ENCODE peak calls at places on chromosome 5, in eight cellular contexts. F is IMR-90, L is breast epithelium, M is sigmoid colon, U is tibial nerve, W is HCT116, A is upper lobe of left lung, N is K562. O is an unnamed sample.

GRCh38 chr5:90802695-90803317 is 244.2 kb downstream of the ADGRV1 start:
- DNase-seq in F (peak; percentile 32), L (no peak), M (no peak), U (no peak), W (peak; percentile 27), A (peak; percentile 27), N (peak; percentile 51), O (no peak)

GRCh38 chr5:65327582-65327981 is 154.1 kb downstream of the ADAMTS6 start:
- DNase-seq in F (peak; percentile 77), L (no peak), M (no peak), U (no peak), W (no peak), A (no peak), N (no peak), O (no peak)

GRCh38 chr5:138955672-138956295 is 80.6 kb upstream of the LRRTM2 start:
- DNase-seq in F (no peak), L (no peak), M (peak; percentile 19), U (no peak), W (no peak), A (peak; percentile 7), N (no peak), O (no peak)

GRCh38 chr5:113804264-113804663 is 290.8 kb downstream of the YTHDC2 start:
- DNase-seq in F (peak; percentile 6), L (no peak), M (no peak), U (no peak), W (no peak), A (no peak), N (no peak), O (no peak)

GRCh38 chr5:55851675-55851979 is 470 bp downstream of the IL31RA start:
- DNase-seq in F (no peak), L (no peak), M (no peak), U (no peak), W (no peak), A (no peak), N (no peak), O (no peak)

GRCh38 chr5:150945501-150945900 is 40.7 kb upstream of the ZNF300 start:
- DNase-seq in F (peak; percentile 5), L (no peak), M (no peak), U (no peak), W (no peak), A (no peak), N (no peak), O (no peak)

GRCh38 chr5:178240772-178241171 is 8.2 kb upstream of the PHYKPL start:
- DNase-seq in F (no peak), L (no peak), M (no peak), U (no peak), W (no peak), A (no peak), N (no peak), O (no peak)

GRCh38 chr5:15260347-15261278 is 239.4 kb upstream of the FBXL7 start:
- DNase-seq in F (peak; percentile 3), L (no peak), M (no peak), U (no peak), W (no peak), A (no peak), N (no peak), O (no peak)

GRCh38 chr5:65861830-65862241 is 64.5 kb upstream of the ERBIN start:
- DNase-seq in F (peak; percentile 92), L (peak; percentile 27), M (no peak), U (no peak), W (peak; percentile 61), A (peak; percentile 57), N (no peak), O (no peak)

GRCh38 chr5:149581931-149582768 is 852 bp downstream of the ARHGEF37 start:
- DNase-seq in F (no peak), L (peak; percentile 42), M (no peak), U (no peak), W (no peak), A (no peak), N (no peak), O (no peak)

GRCh38 chr5:112303685-112304084 is 115.4 kb downstream of the EPB41L4A start:
- DNase-seq in F (no peak), L (no peak), M (no peak), U (no peak), W (no peak), A (no peak), N (no peak), O (no peak)

GRCh38 chr5:78591227-78591626 is 57.3 kb downstream of the LHFPL2 start:
- DNase-seq in F (peak; percentile 96), L (no peak), M (no peak), U (no peak), W (peak; percentile 36), A (no peak), N (no peak), O (no peak)

GRCh38 chr5:10885026-10885425 is 124.0 kb upstream of the DAP start:
- DNase-seq in F (peak; percentile 78), L (no peak), M (no peak), U (no peak), W (no peak), A (no peak), N (no peak), O (no peak)

GRCh38 chr5:155616779-155617392 is 603.3 kb downstream of the KIF4B start:
- DNase-seq in F (no peak), L (no peak), M (no peak), U (no peak), W (no peak), A (no peak), N (peak; percentile 15), O (no peak)

GRCh38 chr5:112219000-112219399 is 200.1 kb downstream of the EPB41L4A start:
- DNase-seq in F (no peak), L (no peak), M (no peak), U (no peak), W (no peak), A (no peak), N (no peak), O (no peak)

GRCh38 chr5:175598774-175599173 is 59.1 kb upstream of the HRH2 start:
- DNase-seq in F (no peak), L (no peak), M (no peak), U (no peak), W (no peak), A (no peak), N (no peak), O (peak; percentile 20)

GRCh38 chr5:43389679-43390329 is 22.4 kb downstream of the CCL28 start:
- DNase-seq in F (peak; percentile 90), L (no peak), M (no peak), U (no peak), W (peak; percentile 84), A (peak; percentile 58), N (peak; percentile 92), O (no peak)

GRCh38 chr5:65334077-65334476 is 147.6 kb downstream of the ADAMTS6 start:
- DNase-seq in F (no peak), L (no peak), M (no peak), U (no peak), W (no peak), A (peak; percentile 65), N (no peak), O (peak; percentile 30)

DNA sequence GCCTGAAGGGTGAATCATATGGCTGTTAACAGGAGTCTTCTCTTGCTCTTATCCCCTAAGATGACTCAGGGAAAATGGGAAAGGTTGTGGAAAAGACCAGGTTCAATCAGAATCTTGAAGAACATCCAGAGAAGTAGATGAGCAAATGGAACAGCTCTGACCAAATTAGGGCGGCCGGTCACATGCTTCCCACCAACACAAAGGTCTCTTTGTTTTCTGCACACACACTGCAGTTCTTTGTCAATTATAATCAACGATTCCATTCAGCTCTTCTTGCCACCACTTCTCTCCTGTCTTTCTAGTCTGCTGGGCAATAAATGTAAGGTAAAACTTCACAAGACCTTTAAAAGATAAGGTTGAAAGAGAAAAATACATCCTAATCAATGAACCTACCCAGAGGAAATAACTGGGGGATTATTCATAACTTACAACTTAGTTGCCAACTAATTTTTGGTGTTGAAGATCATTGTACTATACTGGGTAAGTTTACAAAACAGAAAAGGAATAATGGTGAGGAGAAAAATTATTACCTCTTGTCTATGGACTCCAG is 442.0 kb upstream of the PIK3R1 start:
- DNase-seq in F (no peak), L (peak; percentile 72), M (peak; percentile 69), U (peak; percentile 33), W (peak; percentile 50), A (no peak), N (no peak), O (no peak)
- H3K4me1 ChIP-seq in F (no peaks in the 10 kb centered on the region), L (no peaks in the 10 kb centered on the region), M (peaks cover 14% of the 10 kb centered on the region), U (peaks cover 27% of the 10 kb centered on the region), W (peaks cover 15% of the 10 kb centered on the region), A (peaks cover 7% of the 10 kb centered on the region), N (peaks cover 11% of the 10 kb centered on the region), O (peaks cover 4% of the 10 kb centered on the region)

DNA sequence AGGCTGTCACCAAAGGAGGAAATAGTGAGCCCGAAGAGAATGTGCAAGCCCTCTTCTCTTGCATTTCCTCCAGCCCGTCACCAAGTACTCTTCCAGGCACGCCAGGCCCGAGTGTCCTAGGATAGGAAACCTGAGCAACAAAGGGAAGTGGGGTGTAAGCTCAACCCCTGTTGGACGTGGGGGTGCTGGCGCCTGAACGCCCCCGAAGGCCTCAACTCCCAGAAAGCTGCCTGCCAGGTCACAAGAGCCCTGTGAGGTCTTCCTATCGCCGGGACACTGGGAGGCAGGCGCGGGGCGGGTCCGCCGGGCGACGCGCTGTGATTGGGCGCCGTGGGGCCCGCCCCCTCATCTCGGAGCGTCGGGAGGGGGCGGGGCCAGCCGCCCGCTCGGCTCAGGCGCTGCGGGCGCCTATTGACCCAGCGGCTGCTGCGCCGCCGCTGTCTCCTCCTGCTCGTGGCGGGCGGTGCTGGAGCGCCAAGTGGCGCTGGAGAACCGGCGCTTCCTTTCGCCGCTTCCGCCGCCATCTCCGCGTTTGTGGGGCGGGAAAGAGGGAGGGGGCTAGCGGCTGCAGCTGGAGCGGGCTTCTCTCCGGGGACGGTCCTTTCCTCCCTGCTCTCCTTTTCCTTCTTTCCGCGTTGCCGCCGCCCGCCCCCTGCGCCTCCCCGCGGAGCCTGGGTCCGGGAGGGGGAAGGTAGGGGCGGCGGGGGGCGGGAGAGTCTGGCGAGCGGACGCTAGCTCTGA is 558 bp upstream of the MAN2A1 start:
- DNase-seq in F (peak; percentile 84), L (peak; percentile 76), M (peak; percentile 92), U (peak; percentile 74), W (peak; percentile 71), A (peak; percentile 89), N (peak; percentile 94), O (peak; percentile 93)
- TF ChIP-seq POLR2A in F (peak; percentile 71), L (peak; percentile 39), M (peak; percentile 86), U (peak; percentile 92), W (peak; percentile 88), A (peak; percentile 96), N (peak; percentile 91), O (peak; percentile 80)

DNA sequence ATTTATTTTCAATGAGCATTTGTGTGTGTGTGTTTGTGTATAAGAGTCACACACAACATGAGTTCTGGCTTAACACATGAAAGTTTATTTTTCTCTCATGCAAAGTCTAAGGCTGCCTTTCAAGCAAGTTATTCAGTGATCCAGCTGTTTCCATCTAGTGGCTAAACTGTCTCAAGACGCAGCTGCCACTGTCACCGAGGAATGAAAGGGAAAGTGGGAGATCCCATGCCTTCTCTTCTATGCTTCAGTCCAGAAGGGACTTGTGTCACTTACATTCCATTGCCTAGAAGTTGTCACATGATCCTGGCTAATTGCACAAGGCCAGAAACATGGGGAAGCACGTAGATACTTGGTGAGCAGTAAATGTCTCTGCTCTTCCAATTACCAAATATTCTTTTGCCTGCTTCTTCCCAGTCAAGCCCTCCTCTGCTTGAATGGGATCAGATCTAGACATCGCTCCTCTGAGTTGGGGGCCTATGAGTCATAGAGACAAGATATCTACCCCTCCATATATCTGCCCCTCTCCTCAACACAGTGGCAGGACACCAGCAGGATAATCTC is 30.4 kb upstream of the SLIT3 start:
- DNase-seq in F (no peak), L (no peak), M (no peak), U (no peak), W (no peak), A (no peak), N (no peak), O (no peak)
- H3K4me1 ChIP-seq in F (no peaks in the 10 kb centered on the region), L (no peaks in the 10 kb centered on the region), M (no peaks in the 10 kb centered on the region), U (no peaks in the 10 kb centered on the region), W (no peaks in the 10 kb centered on the region), A (no peaks in the 10 kb centered on the region), N (no peaks in the 10 kb centered on the region), O (no peaks in the 10 kb centered on the region)

GRCh38 chr5:168291281-168291960 is at the start of gene WWC1:
- DNase-seq in F (peak; percentile 26), L (peak; percentile 84), M (no peak), U (no peak), W (peak; percentile 79), A (peak; percentile 92), N (no peak), O (no peak)
- TF ChIP-seq POLR2A in F (no peak), L (no peak), M (no peak), U (no peak), W (peak; percentile 52), A (peak; percentile 78), N (no peak), O (no peak)

O was measured in heart left ventricle.